ENCODE peak calls at places on chromosomes 12 and 14, in four cellular contexts. E, N, A and G are unnamed samples.
A peak's percentile ranks its signal among the peaks of the same experiment; 100 is the strongest.

GRCh38 chr14:23354990-23355389 is 2.3 kb upstream of the SLC22A17 start:
- DNase-seq in N (no peak), A (no peak), E (no peak), G (no peak)

GRCh38 chr12:118220697-118221096 is 84.8 kb downstream of the PEBP1 start:
- DNase-seq in N (no peak), E (no peak), A (no peak), G (no peak)

GRCh38 chr12:80178846-80179245 is 79.5 kb downstream of the OTOGL start:
- DNase-seq in E (no peak), N (no peak), A (no peak), G (no peak)

GRCh38 chr12:6614513-6615177 is 7.5 kb upstream of the CHD4 start:
- DNase-seq in N (no peak), E (no peak), A (no peak), G (no peak)

GRCh38 chr12:117900561-117900960 is 68.2 kb downstream of the KSR2 start:
- DNase-seq in A (no peak), N (no peak), E (no peak), G (no peak)

GRCh38 chr12:6465467-6466183 is 4.9 kb downstream of the VAMP1 start:
- DNase-seq in E (no peak), N (peak; percentile 53), A (no peak), G (no peak)

GRCh38 chr12:88493651-88494050 is 86.6 kb downstream of the KITLG start:
- DNase-seq in A (no peak), E (no peak), N (no peak), G (no peak)

GRCh38 chr12:14264316-14264715 is 101.2 kb upstream of the ATF7IP start:
- DNase-seq in A (no peak), N (no peak), E (no peak), G (no peak)

GRCh38 chr14:93858896-93859295 is 68.2 kb upstream of the FAM181A start:
- DNase-seq in E (peak; percentile 50), A (no peak), N (no peak), G (no peak)

GRCh38 chr14:60655898-60656754 is 6.8 kb upstream of the SIX1 start:
- DNase-seq in N (no peak), E (no peak), A (no peak), G (no peak)

GRCh38 chr14:20409226-20409625 is 4.1 kb downstream of the TEP1 start:
- DNase-seq in N (no peak), A (no peak), E (no peak), G (no peak)

GRCh38 chr14:104353921-104354701 is 215.7 kb downstream of the KIF26A start:
- DNase-seq in A (peak; percentile 33), E (peak; percentile 70), N (peak; percentile 24), G (peak; percentile 56)

GRCh38 chr14:64942531-64943111 is at the start of gene GPX2:
- DNase-seq in N (peak; percentile 84), E (peak; percentile 15), A (no peak), G (no peak)

GRCh38 chr12:40819427-40820108 is 127.3 kb downstream of the CNTN1 start:
- DNase-seq in N (no peak), A (no peak), E (peak; percentile 2), G (no peak)

GRCh38 chr12:108589028-108589839 is 8.7 kb downstream of the TMEM119 start:
- DNase-seq in E (no peak), A (no peak), N (no peak), G (no peak)

GRCh38 chr12:6434205-6435180 is 10.3 kb upstream of the CD27 start:
- DNase-seq in E (no peak), N (no peak), A (no peak), G (no peak)

GRCh38 chr14:77458249-77458950 is 507 bp downstream of the AHSA1 start:
- DNase-seq in N (peak; percentile 43), A (no peak), E (no peak), G (no peak)

GRCh38 chr12:127729381-127729780 is 537.6 kb upstream of the TMEM132C start:
- DNase-seq in E (no peak), A (no peak), N (no peak), G (no peak)

GRCh38 chr14:75156901-75157300 is 19.5 kb downstream of the TMED10 start:
- DNase-seq in E (no peak), A (no peak), N (no peak), G (no peak)

GRCh38 chr14:86575141-86575540 is 1045.2 kb downstream of the FLRT2 start:
- DNase-seq in E (no peak), N (no peak), A (no peak), G (no peak)

GRCh38 chr14:24232645-24233537 is at the start of gene GMPR2:
- DNase-seq in A (no peak), N (no peak), E (peak; percentile 90), G (no peak)

GRCh38 chr12:49962861-49963765 is 1.4 kb downstream of the AQP5 start:
- DNase-seq in E (peak; percentile 91), A (peak; percentile 92), N (peak; percentile 95), G (no peak)

GRCh38 chr14:91413547-91414474 is 3.8 kb downstream of the CCDC88C start:
- DNase-seq in E (no peak), N (peak; percentile 90), A (peak; percentile 52), G (no peak)

GRCh38 chr12:5318874-5319273 is 113.0 kb upstream of the NTF3 start:
- DNase-seq in E (no peak), A (no peak), N (no peak), G (no peak)

DNA sequence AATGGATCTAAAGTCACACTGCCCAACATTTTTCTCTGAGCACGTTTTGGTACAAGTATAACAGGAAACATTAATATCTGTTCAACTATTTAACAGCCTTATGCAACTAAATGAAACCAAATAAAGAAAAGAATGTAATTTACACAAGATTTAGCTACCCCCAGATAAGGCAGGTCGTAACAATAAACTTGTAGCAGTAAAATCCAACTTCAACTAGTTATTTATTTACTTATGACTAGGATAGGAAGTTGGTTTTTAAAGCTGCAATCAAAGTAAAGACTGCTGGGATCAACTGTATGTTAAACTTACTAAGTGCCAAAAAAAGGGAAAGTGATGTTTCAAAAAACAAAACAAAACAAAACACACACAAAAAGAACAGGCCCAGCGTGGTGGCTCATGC is 30.9 kb downstream of the FERMT2 start:
- DNase-seq in A (no peak), N (no peak), E (no peak), G (no peak)
- TF ChIP-seq POLR2AphosphoS5 in A (no peak), N (no peak), E (no peak), G (no peak)

GRCh38 chr12:124445121-124445718 is 122.2 kb downstream of the NCOR2 start:
- DNase-seq in N (no peak), E (peak; percentile 71), A (no peak), G (no peak)
- H3K4me1 ChIP-seq in N (peaks cover under 1% of the 10 kb centered on the region), E (peaks cover 16% of the 10 kb centered on the region), A (no peaks in the 10 kb centered on the region), G (peaks cover 25% of the 10 kb centered on the region)

DNA sequence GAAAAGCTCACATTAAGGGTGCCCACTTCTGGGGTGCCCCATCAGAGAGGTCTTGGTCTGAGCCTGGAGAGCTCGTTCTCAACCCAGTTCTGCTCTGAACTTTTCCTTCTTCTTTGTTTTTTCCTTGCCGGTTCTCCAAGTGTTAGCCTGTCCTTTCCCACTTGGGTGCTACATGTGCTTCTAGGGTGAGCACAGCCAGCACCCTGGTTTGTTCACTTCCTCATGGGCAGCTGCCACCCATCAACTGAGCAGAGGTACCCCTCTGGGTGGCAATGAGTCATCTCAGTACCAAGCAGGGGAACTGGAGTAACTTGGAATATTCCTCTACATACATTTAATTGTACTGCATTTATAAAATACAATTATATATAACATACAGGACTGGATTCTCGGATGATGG is 3.9 kb upstream of the SYNE3 start:
- DNase-seq in E (no peak), N (no peak), A (no peak), G (peak; percentile 59)
- H3K27ac ChIP-seq in E (peak overlapping the region; percentile 82), N (peak overlapping the region; percentile 86), A (no peak overlapping the region), G (peak overlapping the region; percentile 96)

GRCh38 chr14:46663382-46663781 is 11.8 kb upstream of the RPL10L start:
- DNase-seq in E (no peak), N (no peak), A (no peak), G (no peak)

DNA sequence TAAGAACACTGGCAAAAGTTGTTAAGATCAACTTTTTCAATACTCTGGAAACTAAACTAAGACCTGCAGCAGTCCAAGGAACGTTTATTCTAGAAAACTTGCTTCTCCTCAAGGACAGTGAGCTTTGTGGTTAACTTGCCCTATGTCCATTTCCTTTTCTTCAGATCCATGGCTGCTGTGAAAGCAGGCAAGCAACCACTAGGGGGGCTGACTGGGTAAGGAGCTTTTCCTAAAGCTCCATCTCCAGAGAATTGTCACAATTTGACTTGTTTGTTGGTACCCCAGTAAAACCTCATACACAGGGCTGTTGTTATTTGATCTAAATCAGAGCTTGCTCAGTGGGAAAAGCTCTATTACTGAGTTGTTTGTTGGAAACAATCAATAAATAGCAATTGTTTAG is 10.1 kb upstream of the RPL10L start:
- DNase-seq in A (no peak), N (no peak), E (no peak), G (no peak)
- TF ChIP-seq POLR2AphosphoS5 in A (no peak), N (no peak), E (no peak), G (no peak)

GRCh38 chr12:120979862-120980696 is 1.7 kb downstream of the HNF1A start:
- DNase-seq in A (no peak), N (no peak), E (no peak), G (no peak)

GRCh38 chr12:120979220-120979861 is 998 bp downstream of the HNF1A start:
- DNase-seq in N (no peak), A (no peak), E (no peak), G (no peak)

GRCh38 chr12:120978296-120979219 is at the start of gene HNF1A:
- DNase-seq in A (no peak), E (peak; percentile 74), N (peak; percentile 75), G (no peak)

GRCh38 chr12:120980800-120981368 is 2.5 kb downstream of the HNF1A start:
- DNase-seq in N (peak; percentile 82), E (no peak), A (no peak), G (no peak)

GRCh38 chr12:120977531-120978295 is 630 bp upstream of the HNF1A start:
- DNase-seq in E (no peak), A (no peak), N (no peak), G (no peak)
- H3K4me1 ChIP-seq in E (no peaks in the 10 kb centered on the region), A (no peaks in the 10 kb centered on the region), N (peaks cover 28% of the 10 kb centered on the region), G (no peaks in the 10 kb centered on the region)

GRCh38 chr12:83017001-83017400 is 330.3 kb downstream of the TMTC2 start:
- DNase-seq in N (no peak), A (no peak), E (no peak), G (no peak)
- H3K27ac ChIP-seq in N (peak overlapping the region; percentile 82), A (no peak overlapping the region), E (no peak overlapping the region), G (no peak overlapping the region)

DNA sequence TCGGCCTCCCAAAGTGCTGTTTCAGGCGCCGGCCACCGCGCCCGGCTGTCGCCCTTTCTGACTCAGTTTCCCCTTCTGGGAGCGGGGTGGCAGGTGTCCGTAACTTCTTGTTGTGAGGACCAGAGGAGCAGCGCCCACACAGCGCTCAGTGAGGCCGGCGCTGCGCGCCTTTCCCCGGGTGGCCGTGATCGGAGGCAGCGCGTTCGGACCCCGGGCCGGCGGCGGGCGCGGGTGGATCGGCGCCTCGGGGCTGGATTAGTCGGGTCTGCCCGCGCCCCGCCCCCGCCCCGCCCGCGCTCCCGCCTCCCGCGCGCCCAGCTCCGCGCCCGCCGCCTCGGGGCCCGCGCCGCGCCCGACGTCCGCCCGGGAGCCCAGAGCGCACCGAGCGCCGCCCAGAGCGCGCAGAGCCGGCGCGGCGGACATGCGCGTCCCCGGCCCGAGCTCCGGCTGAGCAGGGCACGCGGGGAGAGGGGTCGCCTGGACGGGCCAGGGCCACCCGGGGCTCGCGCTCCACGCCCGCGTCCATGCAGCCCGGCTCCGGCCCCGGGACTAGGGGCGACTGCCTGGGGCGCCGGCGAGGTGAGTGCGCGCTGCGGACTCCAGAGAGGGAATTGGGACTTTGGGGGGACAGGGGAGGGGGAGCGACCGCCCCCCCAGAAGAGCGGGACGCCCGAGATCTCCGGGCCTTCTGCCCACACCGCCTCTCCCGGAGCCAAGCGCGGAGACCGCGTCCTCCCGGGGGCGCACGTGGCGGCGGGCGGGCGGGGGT is 50.5 kb downstream of the LRCOL1 start:
- DNase-seq in E (peak; percentile 92), N (peak; percentile 49), A (no peak), G (no peak)
- TF ChIP-seq POLR2AphosphoS5 in E (no peak), N (no peak), A (no peak), G (no peak)

GRCh38 chr12:133106253-133106652 is 23.8 kb downstream of the ZNF891 start:
- DNase-seq in N (no peak), E (no peak), A (no peak), G (no peak)
- H3K4me1 ChIP-seq in N (no peaks in the 10 kb centered on the region), E (no peaks in the 10 kb centered on the region), A (no peaks in the 10 kb centered on the region), G (no peaks in the 10 kb centered on the region)